ENCODE peak calls at places on chromosomes 2 and 18, in seven cellular contexts. I, N, K, P, A, O and D are unnamed samples.
A peak's percentile ranks its signal among the peaks of the same experiment; 100 is the strongest.

GRCh38 chr2:99636432-99637034 is 146.7 kb upstream of the REV1 start:
- DNase-seq in I (peak; percentile 10), N (peak; percentile 28), K (no peak), P (no peak), A (peak; percentile 90), O (peak; percentile 72), D (no peak)

GRCh38 chr18:72433756-72434155 is 110.4 kb downstream of the CBLN2 start:
- DNase-seq in I (no peak), N (no peak), K (no peak), P (no peak), A (no peak), O (no peak), D (no peak)

GRCh38 chr2:168740360-168740759 is 62.1 kb upstream of the NOSTRIN start:
- DNase-seq in I (peak; percentile 22), N (no peak), K (no peak), P (no peak), A (no peak), O (no peak), D (no peak)

GRCh38 chr2:178910005-178910404 is 102.8 kb upstream of the TTN start:
- DNase-seq in I (no peak), N (no peak), K (no peak), P (no peak), A (no peak), O (no peak), D (no peak)

GRCh38 chr2:227349989-227350648 is 25.1 kb downstream of the MFF start:
- DNase-seq in I (no peak), N (no peak), K (no peak), P (no peak), A (no peak), O (no peak), D (no peak)

GRCh38 chr2:67255933-67256615 is 141.1 kb upstream of the ETAA1 start:
- DNase-seq in I (peak; percentile 44), N (no peak), K (no peak), P (no peak), A (no peak), O (no peak), D (no peak)

GRCh38 chr2:135256531-135257258 is 204.6 kb downstream of the RAB3GAP1 start:
- DNase-seq in I (peak; percentile 63), N (no peak), K (no peak), P (no peak), A (no peak), O (no peak), D (no peak)

GRCh38 chr18:9109523-9109922 is 7.0 kb downstream of the NDUFV2 start:
- DNase-seq in I (peak; percentile 82), N (no peak), K (no peak), P (no peak), A (no peak), O (no peak), D (no peak)

GRCh38 chr2:28052691-28053090 is 162.2 kb downstream of the BABAM2 start:
- DNase-seq in I (peak; percentile 59), N (no peak), K (no peak), P (no peak), A (no peak), O (no peak), D (no peak)

GRCh38 chr18:46324556-46324955 is 220.4 kb downstream of the HAUS1 start:
- DNase-seq in I (peak; percentile 69), N (no peak), K (no peak), P (no peak), A (no peak), O (no peak), D (no peak)

GRCh38 chr2:96404446-96405373 is 69.1 kb downstream of the NCAPH start:
- DNase-seq in I (peak; percentile 37), N (peak; percentile 57), K (no peak), P (no peak), A (peak; percentile 50), O (peak; percentile 60), D (no peak)

GRCh38 chr2:109379507-109379906 is 234.3 kb downstream of the SEPTIN10 start:
- DNase-seq in I (no peak), N (peak; percentile 6), K (no peak), P (no peak), A (no peak), O (no peak), D (no peak)

GRCh38 chr2:136378712-136379595 is 261.0 kb upstream of the CXCR4 start:
- DNase-seq in I (peak; percentile 55), N (peak; percentile 50), K (peak; percentile 71), P (peak; percentile 76), A (peak; percentile 41), O (peak; percentile 64), D (peak; percentile 37)

DNA sequence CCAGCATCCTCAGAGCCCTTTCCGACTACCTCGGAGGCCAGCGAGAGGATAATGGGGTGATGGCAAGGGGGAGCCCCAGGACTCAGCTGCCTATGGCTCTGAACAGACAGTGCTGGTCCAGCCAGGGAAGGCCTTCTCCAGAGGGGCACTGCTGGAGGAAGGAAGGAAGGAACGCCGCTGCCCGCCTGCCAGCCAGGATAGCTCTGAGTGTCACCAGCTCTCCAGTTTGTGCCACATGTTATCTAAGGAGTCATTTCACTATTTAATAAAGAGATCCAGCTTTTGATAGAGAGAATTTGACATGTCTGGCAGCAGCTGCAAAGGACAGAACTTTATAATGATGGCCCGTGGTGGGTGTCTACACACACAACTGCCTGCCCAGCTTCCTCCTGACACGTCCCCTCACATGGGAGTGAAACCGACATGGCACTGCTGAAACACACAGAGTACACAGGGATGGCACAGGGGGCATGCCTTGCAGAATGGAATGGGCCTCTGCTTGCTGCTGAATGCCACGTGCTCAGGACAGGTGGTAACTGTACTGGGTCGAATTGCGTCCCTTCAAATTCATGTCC is 37.5 kb downstream of the HS1BP3 start:
- DNase-seq in I (no peak), N (no peak), K (no peak), P (no peak), A (no peak), O (peak; percentile 36), D (no peak)
- H3K27ac ChIP-seq in I (no peak overlapping the region), N (no peak overlapping the region), K (no peak overlapping the region), P (no peak overlapping the region), A (peak overlapping the region; percentile 93), O (no peak overlapping the region), D (no peak overlapping the region)

GRCh38 chr2:8545676-8546318 is 136.1 kb upstream of the ID2 start:
- DNase-seq in I (no peak), N (peak; percentile 17), K (no peak), P (no peak), A (no peak), O (peak; percentile 44), D (no peak)
- H3K4me3 ChIP-seq in I (no peak overlapping the region), N (no peak overlapping the region), K (no peak overlapping the region), P (no peak overlapping the region), A (no peak overlapping the region), O (no peak overlapping the region), D (no peak overlapping the region)

GRCh38 chr2:43429366-43429765 is 166.5 kb downstream of the THADA start:
- DNase-seq in I (no peak), N (no peak), K (no peak), P (no peak), A (no peak), O (no peak), D (no peak)
- H3K4me1 ChIP-seq in I (peaks cover 23% of the 10 kb centered on the region), N (peaks cover 16% of the 10 kb centered on the region), K (peaks cover 29% of the 10 kb centered on the region), P (peaks cover 30% of the 10 kb centered on the region), A (no peaks in the 10 kb centered on the region), O (peaks cover 13% of the 10 kb centered on the region), D (peaks cover 13% of the 10 kb centered on the region)

GRCh38 chr18:48896326-48896874 is 54.4 kb downstream of the SMAD7 start:
- DNase-seq in I (no peak), N (no peak), K (no peak), P (no peak), A (no peak), O (no peak), D (no peak)

GRCh38 chr18:48896875-48897511 is 53.8 kb downstream of the SMAD7 start:
- DNase-seq in I (peak; percentile 63), N (peak; percentile 51), K (no peak), P (no peak), A (peak; percentile 56), O (peak; percentile 93), D (no peak)

GRCh38 chr18:48899558-48900174 is 51.1 kb downstream of the SMAD7 start:
- DNase-seq in I (no peak), N (no peak), K (no peak), P (no peak), A (no peak), O (no peak), D (no peak)

GRCh38 chr18:48898521-48898920 is 52.2 kb downstream of the SMAD7 start:
- DNase-seq in I (no peak), N (no peak), K (no peak), P (no peak), A (no peak), O (no peak), D (no peak)

GRCh38 chr18:48897531-48897930 is 53.2 kb downstream of the SMAD7 start:
- DNase-seq in I (peak; percentile 51), N (no peak), K (no peak), P (no peak), A (no peak), O (no peak), D (no peak)
- H3K27ac ChIP-seq in I (peak overlapping the region; percentile 12), N (no peak overlapping the region), K (no peak overlapping the region), P (no peak overlapping the region), A (peak overlapping the region; percentile 41), O (peak overlapping the region; percentile 58), D (no peak overlapping the region)

GRCh38 chr18:47949197-47949596 is 18.7 kb upstream of the SMAD2 start:
- DNase-seq in I (no peak), N (no peak), K (no peak), P (no peak), A (peak; percentile 10), O (no peak), D (no peak)

GRCh38 chr18:47953471-47953931 is 23.0 kb upstream of the SMAD2 start:
- DNase-seq in I (peak; percentile 82), N (peak; percentile 19), K (peak; percentile 6), P (no peak), A (peak; percentile 15), O (peak; percentile 75), D (no peak)
- H3K4me3 ChIP-seq in I (no peak overlapping the region), N (no peak overlapping the region), K (no peak overlapping the region), P (peak overlapping the region; percentile 13), A (no peak overlapping the region), O (no peak overlapping the region), D (no peak overlapping the region)

GRCh38 chr2:200353873-200354272 is 47.4 kb downstream of the SPATS2L start:
- DNase-seq in I (no peak), N (no peak), K (no peak), P (no peak), A (no peak), O (no peak), D (no peak)

GRCh38 chr2:200356306-200356705 is 49.8 kb downstream of the SPATS2L start:
- DNase-seq in I (peak; percentile 28), N (no peak), K (no peak), P (no peak), A (no peak), O (no peak), D (no peak)

GRCh38 chr2:200356794-200357472 is 50.4 kb downstream of the SPATS2L start:
- DNase-seq in I (peak; percentile 79), N (no peak), K (no peak), P (no peak), A (no peak), O (no peak), D (no peak)

GRCh38 chr2:200353125-200353524 is 46.6 kb downstream of the SPATS2L start:
- DNase-seq in I (no peak), N (no peak), K (no peak), P (no peak), A (no peak), O (no peak), D (no peak)

GRCh38 chr2:200354823-200355751 is 48.6 kb downstream of the SPATS2L start:
- DNase-seq in I (no peak), N (no peak), K (no peak), P (no peak), A (no peak), O (no peak), D (no peak)
- H3K4me1 ChIP-seq in I (peaks cover 61% of the 10 kb centered on the region), N (no peaks in the 10 kb centered on the region), K (no peaks in the 10 kb centered on the region), P (no peaks in the 10 kb centered on the region), A (peaks cover 28% of the 10 kb centered on the region), O (peaks cover 16% of the 10 kb centered on the region), D (no peaks in the 10 kb centered on the region)